ENCODE peak calls at places on chromosomes 12 and 14, in six cellular contexts. X, A, H, O, K and Y are unnamed samples.

GRCh38 chr14:33848706-33849454 is 102.0 kb downstream of the EGLN3 start:
- DNase-seq in A (no peak), K (peak; percentile 79), O (peak; percentile 88), X (peak; percentile 10), H (no peak), Y (peak; percentile 49)

GRCh38 chr14:60594077-60594476 is 55.2 kb downstream of the SIX1 start:
- DNase-seq in O (no peak), A (no peak), K (peak; percentile 61), H (no peak), X (no peak), Y (no peak)

GRCh38 chr12:57846285-57846576 is 298 bp downstream of the CTDSP2 start:
- DNase-seq in O (no peak), K (no peak), H (no peak), X (no peak), A (no peak), Y (no peak)

GRCh38 chr12:108856428-108857157 is 790 bp downstream of the SSH1 start:
- DNase-seq in O (peak; percentile 76), A (peak; percentile 77), H (peak; percentile 54), X (peak; percentile 87), K (peak; percentile 74), Y (peak; percentile 89)

GRCh38 chr12:1804545-1805332 is 15.6 kb upstream of the LRTM2 start:
- DNase-seq in O (peak; percentile 94), H (peak; percentile 86), K (peak; percentile 75), A (peak; percentile 90), X (peak; percentile 88), Y (peak; percentile 90)

GRCh38 chr12:39367494-39367893 is 75.4 kb downstream of the KIF21A start:
- DNase-seq in A (no peak), X (no peak), K (no peak), O (no peak), H (no peak), Y (no peak)

GRCh38 chr12:92554316-92554905 is 148.4 kb upstream of the PLEKHG7 start:
- DNase-seq in H (no peak), O (no peak), A (no peak), X (no peak), K (no peak), Y (no peak)

GRCh38 chr14:92607702-92608429 is 94.3 kb downstream of the RIN3 start:
- DNase-seq in O (no peak), H (no peak), A (no peak), K (no peak), X (peak; percentile 89), Y (peak; percentile 98)

GRCh38 chr14:22888662-22889061 is 5.6 kb downstream of the REM2 start:
- DNase-seq in O (no peak), X (no peak), A (no peak), H (no peak), K (no peak), Y (no peak)
- H3K27me3 ChIP-seq in O (no peaks in the 10 kb centered on the region), X (no peaks in the 10 kb centered on the region), A (no peaks in the 10 kb centered on the region), H (no peaks in the 10 kb centered on the region), K (no peaks in the 10 kb centered on the region), Y (no peaks in the 10 kb centered on the region)

DNA sequence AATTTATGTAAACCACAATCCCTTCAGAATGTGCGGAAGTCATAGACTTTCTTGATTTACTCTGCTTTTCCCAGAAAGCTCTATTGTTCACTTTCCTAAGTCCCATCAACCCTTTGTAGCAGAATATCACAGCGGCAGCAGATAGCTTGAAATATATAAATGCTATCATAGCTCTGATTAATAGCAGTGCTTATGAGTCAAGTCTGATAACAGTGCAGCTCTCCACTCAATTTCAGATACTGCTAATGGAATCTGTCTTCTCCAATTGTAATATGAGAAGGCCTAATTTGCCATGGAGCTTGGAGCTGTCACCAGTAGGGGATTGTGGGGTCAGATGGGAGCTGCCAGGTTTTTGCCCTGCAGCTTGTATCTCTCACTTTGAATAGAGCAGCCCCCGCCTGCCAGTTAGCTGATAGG is 10.9 kb downstream of the TMEM260 start:
- DNase-seq in O (no peak), H (no peak), X (no peak), A (no peak), K (no peak), Y (no peak)
- TF ChIP-seq CTCF in O (no peak), H (no peak), X (no peak), A (no peak), K (no peak), Y (no peak)

DNA sequence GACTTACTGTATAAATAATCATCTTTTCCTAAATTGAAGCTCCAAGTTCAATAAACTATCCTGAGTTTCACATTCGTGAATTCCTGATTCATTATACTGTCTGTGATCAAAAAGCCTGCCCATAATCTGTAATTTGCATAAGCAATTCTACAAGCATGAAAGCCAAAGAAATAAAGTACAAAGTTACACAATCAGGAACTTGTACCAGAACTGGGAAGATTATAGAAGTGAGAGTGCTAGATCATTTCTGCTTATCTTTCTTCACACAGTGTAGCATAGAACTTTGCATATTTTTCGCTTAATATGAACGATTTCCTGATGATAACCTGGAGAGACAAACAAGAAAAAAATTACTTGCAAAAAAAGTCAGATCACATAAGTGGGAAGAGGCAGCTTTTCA is 308.2 kb downstream of the C12orf50 start:
- DNase-seq in K (no peak), O (no peak), A (no peak), H (no peak), X (no peak), Y (no peak)
- H3K27me3 ChIP-seq in K (no peaks in the 10 kb centered on the region), O (no peaks in the 10 kb centered on the region), A (no peaks in the 10 kb centered on the region), H (no peaks in the 10 kb centered on the region), X (no peaks in the 10 kb centered on the region), Y (no peaks in the 10 kb centered on the region)

DNA sequence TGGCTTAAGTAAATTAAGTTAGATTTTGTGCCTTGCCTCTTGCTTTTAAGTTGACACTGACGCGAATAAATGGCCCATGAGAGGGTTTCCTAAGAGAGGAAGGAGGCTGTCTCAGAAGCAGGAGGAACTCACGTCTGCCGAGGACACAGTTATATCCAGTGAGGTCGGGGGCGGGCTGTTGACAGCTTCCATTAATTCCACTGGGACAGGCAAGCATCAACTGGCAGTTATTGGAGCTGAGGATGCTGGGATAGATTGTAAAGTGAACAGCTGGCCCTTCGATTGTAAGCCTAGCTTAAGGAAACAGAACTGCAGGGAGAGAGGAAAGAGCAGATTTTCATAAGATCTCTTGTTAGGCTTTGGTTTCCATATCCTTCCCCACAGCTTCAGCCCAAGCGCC is 399.2 kb downstream of the IPO8 start:
- DNase-seq in A (no peak), X (no peak), K (no peak), O (no peak), H (no peak), Y (no peak)
- TF ChIP-seq CTCF in A (no peak), X (no peak), K (no peak), O (no peak), H (no peak), Y (no peak)

DNA sequence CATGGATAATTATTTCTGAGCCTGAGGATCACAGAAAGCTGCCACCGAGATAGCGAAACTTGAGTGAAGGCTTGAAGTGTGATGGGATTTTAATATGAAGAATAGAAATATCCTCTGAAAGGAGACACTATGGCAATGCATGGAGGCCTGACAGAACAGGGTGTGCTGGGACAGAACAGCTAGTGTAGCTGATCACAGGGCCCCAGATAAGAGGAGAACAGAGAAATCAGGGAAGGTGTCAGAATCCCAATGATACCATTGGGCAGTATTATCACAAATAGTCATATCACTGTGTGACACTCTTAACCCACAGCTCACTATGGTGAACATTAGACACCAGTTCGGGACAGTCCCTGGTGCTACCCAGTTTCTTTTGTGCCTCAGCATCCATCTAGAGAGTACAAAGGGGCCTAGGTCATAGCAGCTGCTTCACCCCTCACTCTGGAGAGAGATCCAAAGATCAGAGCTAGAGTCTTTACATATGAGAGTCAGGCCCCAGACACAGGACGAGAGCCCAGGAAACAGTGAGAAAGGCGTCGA is 506 bp upstream of the OR10P1 start:
- DNase-seq in O (no peak), A (no peak), X (no peak), H (no peak), K (no peak), Y (no peak)
- H3K27me3 ChIP-seq in O (no peaks in the 10 kb centered on the region), A (peaks cover 18% of the 10 kb centered on the region), X (peaks cover 48% of the 10 kb centered on the region), H (no peaks in the 10 kb centered on the region), K (no peaks in the 10 kb centered on the region), Y (peaks cover 26% of the 10 kb centered on the region)

GRCh38 chr12:88185988-88186387 is 43.9 kb downstream of the TMTC3 start:
- DNase-seq in K (no peak), O (no peak), H (no peak), X (peak; percentile 83), A (no peak), Y (peak; percentile 62)
- TF ChIP-seq CTCF in K (no peak), O (no peak), H (no peak), X (no peak), A (no peak), Y (no peak)

GRCh38 chr14:67031920-67032774 is 157.1 kb upstream of the GARIN2 start:
- DNase-seq in K (no peak), O (no peak), X (no peak), H (no peak), A (no peak), Y (no peak)
- H3K27me3 ChIP-seq in K (no peaks in the 10 kb centered on the region), O (no peaks in the 10 kb centered on the region), X (no peaks in the 10 kb centered on the region), H (no peaks in the 10 kb centered on the region), A (no peaks in the 10 kb centered on the region), Y (no peaks in the 10 kb centered on the region)

DNA sequence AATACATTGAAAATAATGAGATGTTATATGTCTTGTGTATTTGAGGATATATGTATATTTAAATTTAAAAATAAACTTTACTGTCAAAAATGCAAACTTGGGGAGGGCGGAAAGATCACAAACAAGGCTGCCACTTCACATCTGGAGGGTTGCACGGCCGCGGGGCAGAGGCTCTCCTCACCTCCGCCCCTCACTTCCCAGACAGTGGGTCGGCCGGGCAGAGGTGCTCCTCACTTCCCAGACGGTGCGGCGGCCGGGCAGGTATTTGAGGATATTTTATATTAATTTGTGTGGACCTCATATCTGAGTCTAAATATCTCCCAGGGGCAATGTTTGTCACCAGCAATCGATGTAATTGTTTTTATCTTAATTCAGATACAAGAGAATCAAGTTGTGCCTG is 3.7 kb upstream of the CLEC6A start:
- DNase-seq in K (no peak), O (no peak), X (no peak), H (no peak), A (no peak), Y (no peak)
- TF ChIP-seq CTCF in K (no peak), O (no peak), X (no peak), H (no peak), A (no peak), Y (no peak)